ENCODE peak calls at places on chromosomes 13 and 19, in nine cellular contexts. One of them, this sample, is unnamed.

GRCh38 chr13:24618219-24618955 is 61.8 kb upstream of the ATP12A start:
- DNase-seq in activated CD4-positive, alpha-beta T cell treated with anti-CD3 and anti-CD28 coated beads for 36 hours: peak; percentile 81
- DNase-seq in thoracic aorta: no peak
- DNase-seq in stimulated activated CD8-positive, alpha-beta memory T cell treated with anti-CD3 and anti-CD28 coated beads, Interleukin-2, amount 100 ng/mL, for 1 hour: peak; percentile 39
- DNase-seq in pancreas: no peak
- DNase-seq in HCEC 1CT: no peak
- DNase-seq in T47D: no peak
- DNase-seq in amniotic epithelial cell: no peak
- DNase-seq in ovary: no peak
- DNase-seq in this sample: no peak

GRCh38 chr13:75271851-75272250 is 210.1 kb downstream of the TBC1D4 start:
- DNase-seq in T47D: no peak
- DNase-seq in ovary: no peak
- DNase-seq in amniotic epithelial cell: peak; percentile 58
- DNase-seq in pancreas: no peak
- DNase-seq in activated CD4-positive, alpha-beta T cell treated with anti-CD3 and anti-CD28 coated beads for 36 hours: no peak
- DNase-seq in stimulated activated CD8-positive, alpha-beta memory T cell treated with anti-CD3 and anti-CD28 coated beads, Interleukin-2, amount 100 ng/mL, for 1 hour: no peak
- DNase-seq in HCEC 1CT: no peak
- DNase-seq in thoracic aorta: no peak
- DNase-seq in this sample: no peak

GRCh38 chr13:110298221-110298565 is 8.8 kb downstream of the COL4A1 start:
- DNase-seq in T47D: no peak
- DNase-seq in activated CD4-positive, alpha-beta T cell treated with anti-CD3 and anti-CD28 coated beads for 36 hours: no peak
- DNase-seq in HCEC 1CT: no peak
- DNase-seq in pancreas: no peak
- DNase-seq in amniotic epithelial cell: peak; percentile 62
- DNase-seq in stimulated activated CD8-positive, alpha-beta memory T cell treated with anti-CD3 and anti-CD28 coated beads, Interleukin-2, amount 100 ng/mL, for 1 hour: no peak
- DNase-seq in thoracic aorta: no peak
- DNase-seq in ovary: no peak
- DNase-seq in this sample: no peak

GRCh38 chr13:71722206-71722605 is 144.8 kb downstream of the DACH1 start:
- DNase-seq in ovary: no peak
- DNase-seq in thoracic aorta: no peak
- DNase-seq in stimulated activated CD8-positive, alpha-beta memory T cell treated with anti-CD3 and anti-CD28 coated beads, Interleukin-2, amount 100 ng/mL, for 1 hour: no peak
- DNase-seq in T47D: no peak
- DNase-seq in activated CD4-positive, alpha-beta T cell treated with anti-CD3 and anti-CD28 coated beads for 36 hours: no peak
- DNase-seq in HCEC 1CT: no peak
- DNase-seq in amniotic epithelial cell: peak; percentile 23
- DNase-seq in pancreas: no peak
- DNase-seq in this sample: no peak

GRCh38 chr13:20099319-20099718 is 61.5 kb downstream of the GJA3 start:
- DNase-seq in HCEC 1CT: no peak
- DNase-seq in amniotic epithelial cell: no peak
- DNase-seq in ovary: no peak
- DNase-seq in pancreas: no peak
- DNase-seq in thoracic aorta: no peak
- DNase-seq in activated CD4-positive, alpha-beta T cell treated with anti-CD3 and anti-CD28 coated beads for 36 hours: no peak
- DNase-seq in stimulated activated CD8-positive, alpha-beta memory T cell treated with anti-CD3 and anti-CD28 coated beads, Interleukin-2, amount 100 ng/mL, for 1 hour: no peak
- DNase-seq in T47D: no peak
- DNase-seq in this sample: no peak

GRCh38 chr19:7230826-7231225 is 63.4 kb downstream of the INSR start:
- DNase-seq in ovary: peak; percentile 64
- DNase-seq in activated CD4-positive, alpha-beta T cell treated with anti-CD3 and anti-CD28 coated beads for 36 hours: no peak
- DNase-seq in stimulated activated CD8-positive, alpha-beta memory T cell treated with anti-CD3 and anti-CD28 coated beads, Interleukin-2, amount 100 ng/mL, for 1 hour: no peak
- DNase-seq in HCEC 1CT: no peak
- DNase-seq in T47D: no peak
- DNase-seq in pancreas: peak; percentile 66
- DNase-seq in thoracic aorta: no peak
- DNase-seq in amniotic epithelial cell: no peak
- DNase-seq in this sample: no peak

GRCh38 chr13:59088716-59089115 is 1075.0 kb downstream of the DIAPH3 start:
- DNase-seq in amniotic epithelial cell: no peak
- DNase-seq in pancreas: no peak
- DNase-seq in activated CD4-positive, alpha-beta T cell treated with anti-CD3 and anti-CD28 coated beads for 36 hours: no peak
- DNase-seq in HCEC 1CT: peak; percentile 51
- DNase-seq in T47D: no peak
- DNase-seq in thoracic aorta: no peak
- DNase-seq in stimulated activated CD8-positive, alpha-beta memory T cell treated with anti-CD3 and anti-CD28 coated beads, Interleukin-2, amount 100 ng/mL, for 1 hour: no peak
- DNase-seq in ovary: no peak
- DNase-seq in this sample: no peak

GRCh38 chr19:42762782-42763181 is 2.7 kb downstream of the PSG8 start:
- DNase-seq in HCEC 1CT: no peak
- DNase-seq in amniotic epithelial cell: no peak
- DNase-seq in stimulated activated CD8-positive, alpha-beta memory T cell treated with anti-CD3 and anti-CD28 coated beads, Interleukin-2, amount 100 ng/mL, for 1 hour: no peak
- DNase-seq in ovary: no peak
- DNase-seq in T47D: no peak
- DNase-seq in pancreas: no peak
- DNase-seq in thoracic aorta: no peak
- DNase-seq in activated CD4-positive, alpha-beta T cell treated with anti-CD3 and anti-CD28 coated beads for 36 hours: no peak
- DNase-seq in this sample: no peak

GRCh38 chr13:30569901-30570576 is 47.7 kb upstream of the USPL1 start:
- DNase-seq in amniotic epithelial cell: peak; percentile 100
- DNase-seq in stimulated activated CD8-positive, alpha-beta memory T cell treated with anti-CD3 and anti-CD28 coated beads, Interleukin-2, amount 100 ng/mL, for 1 hour: no peak
- DNase-seq in T47D: no peak
- DNase-seq in pancreas: no peak
- DNase-seq in HCEC 1CT: peak; percentile 95
- DNase-seq in thoracic aorta: peak; percentile 25
- DNase-seq in ovary: peak; percentile 37
- DNase-seq in activated CD4-positive, alpha-beta T cell treated with anti-CD3 and anti-CD28 coated beads for 36 hours: peak; percentile 23
- DNase-seq in this sample: peak; percentile 44

GRCh38 chr19:54434862-54435174 is 14.2 kb upstream of the LENG8 start:
- DNase-seq in T47D: no peak
- DNase-seq in activated CD4-positive, alpha-beta T cell treated with anti-CD3 and anti-CD28 coated beads for 36 hours: no peak
- DNase-seq in ovary: no peak
- DNase-seq in HCEC 1CT: no peak
- DNase-seq in stimulated activated CD8-positive, alpha-beta memory T cell treated with anti-CD3 and anti-CD28 coated beads, Interleukin-2, amount 100 ng/mL, for 1 hour: no peak
- DNase-seq in amniotic epithelial cell: no peak
- DNase-seq in pancreas: peak; percentile 72
- DNase-seq in thoracic aorta: no peak
- DNase-seq in this sample: no peak